ENCODE peak calls at places on chromosomes 3 and 15, in seven cellular contexts. X, I, W, G, B, C and U are unnamed samples.

GRCh38 chr3:195815169-195815771 is 3.5 kb upstream of the MUC4 start:
- DNase-seq in X (no peak), I (peak; percentile 13), B (peak; percentile 12), G (no peak), C (no peak), W (no peak), U (peak; percentile 16)

GRCh38 chr15:31300208-31300661 is 26.4 kb upstream of the KLF13 start:
- DNase-seq in W (no peak), G (no peak), I (no peak), B (no peak), X (no peak), C (no peak), U (no peak)

GRCh38 chr3:57093489-57093888 is 33.0 kb downstream of the SPATA12 start:
- DNase-seq in X (no peak), B (no peak), I (no peak), C (no peak), G (no peak), W (no peak), U (no peak)

GRCh38 chr3:2568073-2568671 is 469.5 kb downstream of the CNTN4 start:
- DNase-seq in B (no peak), I (no peak), X (no peak), W (no peak), C (no peak), G (no peak), U (no peak)

GRCh38 chr3:128973988-128974564 is 19.8 kb downstream of the CFAP92 start:
- DNase-seq in W (no peak), I (no peak), B (no peak), X (no peak), C (no peak), G (no peak), U (no peak)

GRCh38 chr3:148078659-148079058 is 619.0 kb upstream of the AGTR1 start:
- DNase-seq in G (no peak), X (no peak), C (no peak), B (no peak), W (no peak), I (no peak), U (no peak)

GRCh38 chr3:129040579-129041300 is 19.8 kb upstream of the GP9 start:
- DNase-seq in I (no peak), X (no peak), W (no peak), C (no peak), B (no peak), G (no peak), U (no peak)

GRCh38 chr3:15918988-15919387 is 121.2 kb upstream of the ANKRD28 start:
- DNase-seq in C (no peak), W (no peak), X (no peak), B (no peak), G (no peak), I (no peak), U (no peak)

GRCh38 chr3:123447416-123447748 is 1.5 kb downstream of the ADCY5 start:
- DNase-seq in I (no peak), C (no peak), G (no peak), W (no peak), B (no peak), X (no peak), U (no peak)

GRCh38 chr3:67946446-67946845 is 292.0 kb upstream of the SUCLG2 start:
- DNase-seq in C (no peak), X (no peak), B (no peak), G (no peak), W (no peak), I (no peak), U (peak; percentile 1)

GRCh38 chr3:193295985-193296384 is 55.0 kb downstream of the PLAAT1 start:
- DNase-seq in C (no peak), I (no peak), B (no peak), X (no peak), W (no peak), G (no peak), U (no peak)

GRCh38 chr3:185280572-185281365 is 26.9 kb upstream of the EHHADH start:
- DNase-seq in B (peak; percentile 78), I (peak; percentile 75), W (no peak), X (peak; percentile 56), C (peak; percentile 23), G (peak; percentile 61), U (peak; percentile 70)

GRCh38 chr15:31265871-31266711 is 60.5 kb upstream of the KLF13 start:
- DNase-seq in I (no peak), X (no peak), C (peak; percentile 86), W (no peak), B (no peak), G (no peak), U (no peak)

GRCh38 chr15:80093854-80094418 is 34.5 kb downstream of the ZFAND6 start:
- DNase-seq in C (no peak), B (no peak), X (no peak), I (no peak), W (no peak), G (peak; percentile 15), U (no peak)

GRCh38 chr3:35954365-35954764 is 315.0 kb downstream of the ARPP21 start:
- DNase-seq in C (no peak), X (no peak), I (no peak), G (no peak), B (no peak), W (no peak), U (no peak)

GRCh38 chr15:39583586-39584265 is 2.8 kb downstream of the THBS1 start:
- DNase-seq in G (peak; percentile 39), W (no peak), X (peak; percentile 17), I (no peak), B (peak; percentile 25), C (no peak), U (peak; percentile 73)

GRCh38 chr3:30835667-30836066 is 58.8 kb downstream of the GADL1 start:
- DNase-seq in W (peak; percentile 13), G (no peak), C (no peak), B (no peak), I (no peak), X (no peak), U (no peak)

GRCh38 chr3:172256101-172256687 is 192.1 kb downstream of the GHSR start:
- DNase-seq in G (no peak), X (no peak), B (peak; percentile 37), I (no peak), C (no peak), W (no peak), U (peak; percentile 54)

GRCh38 chr3:195551381-195551978 is 8.4 kb upstream of the PPP1R2 start:
- DNase-seq in G (no peak), W (no peak), I (no peak), C (no peak), B (no peak), X (no peak), U (no peak)

GRCh38 chr15:57227899-57228298 is 148.4 kb upstream of the CGNL1 start:
- DNase-seq in X (no peak), G (no peak), W (no peak), B (no peak), I (no peak), C (no peak), U (peak; percentile 73)

GRCh38 chr3:132721479-132722164 is 587 bp downstream of the NPHP3 start:
- DNase-seq in G (peak; percentile 23), X (peak; percentile 43), W (no peak), C (no peak), I (no peak), B (peak; percentile 59), U (peak; percentile 67)

GRCh38 chr3:186314896-186315295 is 47.1 kb downstream of the DGKG start:
- DNase-seq in G (no peak), B (no peak), C (no peak), W (no peak), X (no peak), I (no peak), U (no peak)

GRCh38 chr3:186317478-186317877 is 44.6 kb downstream of the DGKG start:
- DNase-seq in X (no peak), G (no peak), I (no peak), W (no peak), B (no peak), C (no peak), U (no peak)

GRCh38 chr3:186315581-186316354 is 46.3 kb downstream of the DGKG start:
- DNase-seq in W (no peak), X (no peak), I (no peak), C (no peak), G (no peak), B (no peak), U (peak; percentile 39)

GRCh38 chr3:186318135-186318534 is 43.9 kb downstream of the DGKG start:
- DNase-seq in B (peak; percentile 6), X (no peak), W (no peak), G (no peak), C (no peak), I (no peak), U (peak; percentile 35)

DNA sequence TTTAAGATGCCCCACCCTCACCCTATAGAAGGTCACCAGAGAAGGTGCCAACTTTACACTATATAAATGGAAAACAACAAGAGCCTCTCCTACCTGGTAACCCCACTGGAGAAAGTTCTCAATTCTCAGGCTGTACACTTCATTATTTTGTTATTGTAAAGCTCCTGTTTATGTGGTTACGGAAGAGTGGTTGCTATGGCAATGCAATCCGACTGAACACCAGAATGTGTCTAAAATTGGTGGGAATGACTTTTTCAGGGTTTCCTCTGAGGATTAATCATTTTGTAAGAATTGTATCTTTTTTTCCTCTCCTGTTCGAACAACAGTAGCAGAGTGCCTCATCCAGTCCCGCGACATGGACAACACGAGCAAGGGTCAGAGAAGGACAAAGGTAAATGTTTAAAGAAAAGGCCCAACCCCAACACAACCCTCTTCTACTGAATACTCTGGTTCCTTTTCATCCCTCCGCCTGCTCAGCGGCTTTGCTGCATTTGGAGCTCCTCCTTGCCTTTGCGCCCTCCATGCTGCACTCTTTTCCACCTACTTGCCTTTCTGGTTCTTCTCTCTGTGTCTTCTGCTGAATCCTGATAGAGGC is 45.3 kb downstream of the DGKG start:
- DNase-seq in W (no peak), B (peak; percentile 18), C (no peak), G (no peak), X (no peak), I (no peak), U (no peak)
- TF ChIP-seq RAD21 in W (no peak), B (no peak), C (no peak), G (no peak), X (no peak), I (no peak), U (no peak)

GRCh38 chr15:85795320-85795668 is 569 bp upstream of the KLHL25 start:
- DNase-seq in I (no peak), C (no peak), B (no peak), X (no peak), G (no peak), W (no peak), U (no peak)
- H3K9me3 ChIP-seq in I (no peaks in the 10 kb centered on the region), C (no peaks in the 10 kb centered on the region), B (no peaks in the 10 kb centered on the region), X (no peaks in the 10 kb centered on the region), G (no peaks in the 10 kb centered on the region), W (no peaks in the 10 kb centered on the region), U (no peaks in the 10 kb centered on the region)

GRCh38 chr3:43434431-43434830 is 148.1 kb downstream of the SNRK start:
- DNase-seq in G (no peak), B (no peak), I (no peak), C (no peak), W (no peak), X (no peak), U (no peak)

GRCh38 chr3:43435706-43436105 is 149.4 kb downstream of the SNRK start:
- DNase-seq in W (no peak), C (no peak), G (no peak), X (no peak), B (no peak), I (no peak), U (no peak)

GRCh38 chr3:43436507-43437140 is 150.3 kb downstream of the SNRK start:
- DNase-seq in W (no peak), I (no peak), X (no peak), G (no peak), B (no peak), C (no peak), U (no peak)

GRCh38 chr3:43432462-43432861 is 146.1 kb downstream of the SNRK start:
- DNase-seq in C (no peak), I (no peak), X (no peak), W (no peak), B (no peak), G (no peak), U (no peak)
- TF ChIP-seq CEBPB in C (no peak), I (no peak), X (no peak), W (no peak), B (no peak), G (no peak), U (no peak)

GRCh38 chr15:100114526-100114925 is 227.2 kb downstream of the ADAMTS17 start:
- DNase-seq in B (no peak), C (no peak), G (no peak), I (no peak), W (no peak), X (no peak), U (peak; percentile 48)
- TF ChIP-seq RAD21 in B (no peak), C (no peak), G (no peak), I (no peak), W (no peak), X (no peak), U (no peak)